ENCODE peak calls at places on chromosomes 4 and X, in six cellular contexts. One of them, this sample, is unnamed.

GRCh38 chr4:156084312-156084811 is 130.7 kb upstream of the CTSO start:
- DNase-seq in IMR-90: no peak
- DNase-seq in neuronal stem cell: no peak
- DNase-seq in H1: no peak
- DNase-seq in mesendoderm: no peak
- DNase-seq in mesenchymal stem cell: no peak
- DNase-seq in this sample: no peak

GRCh38 chr4:156280726-156281125 is 327.1 kb upstream of the CTSO start:
- DNase-seq in IMR-90: no peak
- DNase-seq in neuronal stem cell: no peak
- DNase-seq in H1: no peak
- DNase-seq in mesendoderm: no peak
- DNase-seq in mesenchymal stem cell: no peak
- DNase-seq in this sample: no peak

GRCh38 chrX:142804085-142804484 is 221.6 kb upstream of the SPANXN4 start:
- DNase-seq in IMR-90: no peak
- DNase-seq in neuronal stem cell: peak; percentile 17
- DNase-seq in H1: peak; percentile 65
- DNase-seq in mesendoderm: peak; percentile 63
- DNase-seq in mesenchymal stem cell: no peak
- DNase-seq in this sample: peak; percentile 1

GRCh38 chr4:55866290-55866907 is 13.0 kb downstream of the EXOC1 start:
- DNase-seq in IMR-90: peak; percentile 96
- DNase-seq in neuronal stem cell: no peak
- DNase-seq in H1: no peak
- DNase-seq in mesendoderm: peak; percentile 44
- DNase-seq in mesenchymal stem cell: peak; percentile 94
- DNase-seq in this sample: peak; percentile 83

GRCh38 chr4:112510468-112511293 is 5.3 kb downstream of the NEUROG2 start:
- DNase-seq in IMR-90: no peak
- DNase-seq in neuronal stem cell: no peak
- DNase-seq in H1: peak; percentile 74
- DNase-seq in mesendoderm: peak; percentile 80
- DNase-seq in mesenchymal stem cell: no peak
- DNase-seq in this sample: no peak

GRCh38 chr4:5220028-5220427 is 168.7 kb downstream of the STK32B start:
- DNase-seq in IMR-90: peak; percentile 29
- DNase-seq in neuronal stem cell: peak; percentile 18
- DNase-seq in H1: no peak
- DNase-seq in mesendoderm: peak; percentile 32
- DNase-seq in mesenchymal stem cell: peak; percentile 24
- DNase-seq in this sample: no peak

GRCh38 chr4:81807927-81808672 is 336.4 kb upstream of the RASGEF1B start:
- DNase-seq in IMR-90: no peak
- DNase-seq in neuronal stem cell: no peak
- DNase-seq in H1: no peak
- DNase-seq in mesendoderm: peak; percentile 9
- DNase-seq in mesenchymal stem cell: no peak
- DNase-seq in this sample: no peak

GRCh38 chr4:159273126-159273438 is 170.2 kb downstream of the RAPGEF2 start:
- DNase-seq in IMR-90: no peak
- DNase-seq in neuronal stem cell: no peak
- DNase-seq in H1: no peak
- DNase-seq in mesendoderm: no peak
- DNase-seq in mesenchymal stem cell: peak; percentile 49
- DNase-seq in this sample: no peak

GRCh38 chrX:13658602-13659001 is 5.7 kb downstream of the TCEANC start:
- DNase-seq in IMR-90: peak; percentile 73
- DNase-seq in neuronal stem cell: peak; percentile 8
- DNase-seq in H1: no peak
- DNase-seq in mesendoderm: peak; percentile 39
- DNase-seq in mesenchymal stem cell: peak; percentile 56
- DNase-seq in this sample: no peak

GRCh38 chr4:139301143-139301820 is at the start of gene NAA15:
- DNase-seq in IMR-90: peak; percentile 97
- DNase-seq in neuronal stem cell: peak; percentile 97
- DNase-seq in H1: peak; percentile 96
- DNase-seq in mesendoderm: peak; percentile 99
- DNase-seq in mesenchymal stem cell: peak; percentile 98
- DNase-seq in this sample: peak; percentile 98

GRCh38 chr4:8817813-8818062 is 53.9 kb downstream of the HMX1 start:
- DNase-seq in IMR-90: no peak
- DNase-seq in neuronal stem cell: no peak
- DNase-seq in H1: no peak
- DNase-seq in mesendoderm: no peak
- DNase-seq in mesenchymal stem cell: no peak
- DNase-seq in this sample: no peak

GRCh38 chr4:21476753-21477152 is 471.8 kb downstream of the KCNIP4 start:
- DNase-seq in IMR-90: no peak
- DNase-seq in neuronal stem cell: peak; percentile 65
- DNase-seq in H1: peak; percentile 70
- DNase-seq in mesendoderm: peak; percentile 83
- DNase-seq in mesenchymal stem cell: peak; percentile 21
- DNase-seq in this sample: peak; percentile 37

GRCh38 chr4:181987392-181987791 is 255.8 kb upstream of the TENM3 start:
- DNase-seq in IMR-90: no peak
- DNase-seq in neuronal stem cell: no peak
- DNase-seq in H1: no peak
- DNase-seq in mesendoderm: no peak
- DNase-seq in mesenchymal stem cell: no peak
- DNase-seq in this sample: no peak

GRCh38 chrX:18174209-18174608 is 46.5 kb downstream of the BEND2 start:
- DNase-seq in IMR-90: no peak
- DNase-seq in neuronal stem cell: no peak
- DNase-seq in H1: no peak
- DNase-seq in mesendoderm: no peak
- DNase-seq in mesenchymal stem cell: no peak
- DNase-seq in this sample: no peak

GRCh38 chrX:144219035-144219434 is 335.2 kb downstream of the UBE2NL start:
- DNase-seq in IMR-90: no peak
- DNase-seq in neuronal stem cell: no peak
- DNase-seq in H1: peak; percentile 39
- DNase-seq in mesendoderm: peak; percentile 70
- DNase-seq in mesenchymal stem cell: no peak
- DNase-seq in this sample: no peak

GRCh38 chr4:70556856-70557255 is 35.2 kb upstream of the AMBN start:
- DNase-seq in IMR-90: peak; percentile 3
- DNase-seq in neuronal stem cell: no peak
- DNase-seq in H1: no peak
- DNase-seq in mesendoderm: no peak
- DNase-seq in mesenchymal stem cell: no peak
- DNase-seq in this sample: peak; percentile 24

GRCh38 chr4:121860121-121860520 is 10.2 kb downstream of the BBS7 start:
- DNase-seq in IMR-90: peak; percentile 12
- DNase-seq in neuronal stem cell: no peak
- DNase-seq in H1: no peak
- DNase-seq in mesendoderm: no peak
- DNase-seq in mesenchymal stem cell: no peak
- DNase-seq in this sample: no peak

GRCh38 chrX:118552501-118552900 is 56.9 kb downstream of the DOCK11 start:
- DNase-seq in IMR-90: peak; percentile 71
- DNase-seq in neuronal stem cell: no peak
- DNase-seq in H1: no peak
- DNase-seq in mesendoderm: peak; percentile 13
- DNase-seq in mesenchymal stem cell: peak; percentile 70
- DNase-seq in this sample: peak; percentile 6

GRCh38 chr4:7161721-7162214 is 30.6 kb upstream of the SORCS2 start:
- DNase-seq in IMR-90: no peak
- DNase-seq in neuronal stem cell: no peak
- DNase-seq in H1: no peak
- DNase-seq in mesendoderm: no peak
- DNase-seq in mesenchymal stem cell: no peak
- DNase-seq in this sample: no peak

GRCh38 chrX:110310000-110310790 is 7.7 kb downstream of the AMMECR1 start:
- DNase-seq in IMR-90: no peak
- DNase-seq in neuronal stem cell: no peak
- DNase-seq in H1: no peak
- DNase-seq in mesendoderm: no peak
- DNase-seq in mesenchymal stem cell: no peak
- DNase-seq in this sample: no peak

GRCh38 chrX:68121371-68121770 is 311.9 kb downstream of the OPHN1 start:
- DNase-seq in IMR-90: no peak
- DNase-seq in neuronal stem cell: no peak
- DNase-seq in H1: no peak
- DNase-seq in mesendoderm: no peak
- DNase-seq in mesenchymal stem cell: no peak
- DNase-seq in this sample: no peak

GRCh38 chr4:102438396-102438795 is 62.8 kb upstream of the NFKB1 start:
- DNase-seq in IMR-90: peak; percentile 10
- DNase-seq in neuronal stem cell: no peak
- DNase-seq in H1: no peak
- DNase-seq in mesendoderm: no peak
- DNase-seq in mesenchymal stem cell: peak; percentile 62
- DNase-seq in this sample: no peak

GRCh38 chr4:4598851-4599411 is 57.1 kb upstream of the STX18 start:
- DNase-seq in IMR-90: no peak
- DNase-seq in neuronal stem cell: no peak
- DNase-seq in H1: no peak
- DNase-seq in mesendoderm: no peak
- DNase-seq in mesenchymal stem cell: no peak
- DNase-seq in this sample: no peak

GRCh38 chrX:123450217-123450616 is 266.1 kb downstream of the GRIA3 start:
- DNase-seq in IMR-90: peak; percentile 1
- DNase-seq in neuronal stem cell: peak; percentile 0
- DNase-seq in H1: no peak
- DNase-seq in mesendoderm: peak; percentile 6
- DNase-seq in mesenchymal stem cell: no peak
- DNase-seq in this sample: peak; percentile 47

GRCh38 chr4:8612646-8613045 is 20.1 kb downstream of the CPZ start:
- DNase-seq in IMR-90: no peak
- DNase-seq in neuronal stem cell: no peak
- DNase-seq in H1: no peak
- DNase-seq in mesendoderm: no peak
- DNase-seq in mesenchymal stem cell: no peak
- DNase-seq in this sample: no peak

GRCh38 chr4:108772402-108772801 is 9.5 kb upstream of the ETNPPL start:
- DNase-seq in IMR-90: no peak
- DNase-seq in neuronal stem cell: no peak
- DNase-seq in H1: no peak
- DNase-seq in mesendoderm: no peak
- DNase-seq in mesenchymal stem cell: no peak
- DNase-seq in this sample: no peak

GRCh38 chrX:37348237-37349130 is 680 bp upstream of the PRRG1 start:
- DNase-seq in IMR-90: peak; percentile 84
- DNase-seq in neuronal stem cell: peak; percentile 0
- DNase-seq in H1: no peak
- DNase-seq in mesendoderm: no peak
- DNase-seq in mesenchymal stem cell: peak; percentile 82
- DNase-seq in this sample: no peak

GRCh38 chr4:56976878-56977320 is 507 bp downstream of the NOA1 start:
- DNase-seq in IMR-90: no peak
- DNase-seq in neuronal stem cell: peak; percentile 29
- DNase-seq in H1: peak; percentile 78
- DNase-seq in mesendoderm: peak; percentile 72
- DNase-seq in mesenchymal stem cell: peak; percentile 28
- DNase-seq in this sample: peak; percentile 74

GRCh38 chrX:24577091-24577490 is 70.1 kb downstream of the PCYT1B start:
- DNase-seq in IMR-90: no peak
- DNase-seq in neuronal stem cell: no peak
- DNase-seq in H1: no peak
- DNase-seq in mesendoderm: no peak
- DNase-seq in mesenchymal stem cell: no peak
- DNase-seq in this sample: no peak

GRCh38 chr4:78666830-78667258 is 109.3 kb upstream of the BMP2K start:
- DNase-seq in IMR-90: no peak
- DNase-seq in neuronal stem cell: no peak
- DNase-seq in H1: no peak
- DNase-seq in mesendoderm: no peak
- DNase-seq in mesenchymal stem cell: no peak
- DNase-seq in this sample: no peak

GRCh38 chrX:51568586-51568985 is 50.1 kb downstream of the CENPVL3 start:
- DNase-seq in IMR-90: peak; percentile 91
- DNase-seq in neuronal stem cell: no peak
- DNase-seq in H1: no peak
- DNase-seq in mesendoderm: no peak
- DNase-seq in mesenchymal stem cell: peak; percentile 92
- DNase-seq in this sample: peak; percentile 23

GRCh38 chr4:77922158-77923094 is 59.8 kb downstream of the MRPL1 start:
- DNase-seq in IMR-90: peak; percentile 83
- DNase-seq in neuronal stem cell: no peak
- DNase-seq in H1: no peak
- DNase-seq in mesendoderm: no peak
- DNase-seq in mesenchymal stem cell: no peak
- DNase-seq in this sample: peak; percentile 13

GRCh38 chrX:153874091-153874365 is 11.9 kb downstream of the L1CAM start:
- DNase-seq in IMR-90: no peak
- DNase-seq in neuronal stem cell: no peak
- DNase-seq in H1: no peak
- DNase-seq in mesendoderm: no peak
- DNase-seq in mesenchymal stem cell: no peak
- DNase-seq in this sample: no peak

GRCh38 chrX:47817421-47817820 is 19.3 kb upstream of the ZNF81 start:
- DNase-seq in IMR-90: no peak
- DNase-seq in neuronal stem cell: no peak
- DNase-seq in H1: no peak
- DNase-seq in mesendoderm: peak; percentile 40
- DNase-seq in mesenchymal stem cell: no peak
- DNase-seq in this sample: no peak
- H2BK120ac ChIP-seq in IMR-90: no peak overlapping the region
- H2BK120ac ChIP-seq in neuronal stem cell: no peak overlapping the region
- H2BK120ac ChIP-seq in H1: peak overlapping the region; percentile 92
- H2BK120ac ChIP-seq in mesendoderm: peak overlapping the region; percentile 45
- H2BK120ac ChIP-seq in mesenchymal stem cell: no peak overlapping the region
- H2BK120ac ChIP-seq in this sample: no peak overlapping the region

DNA sequence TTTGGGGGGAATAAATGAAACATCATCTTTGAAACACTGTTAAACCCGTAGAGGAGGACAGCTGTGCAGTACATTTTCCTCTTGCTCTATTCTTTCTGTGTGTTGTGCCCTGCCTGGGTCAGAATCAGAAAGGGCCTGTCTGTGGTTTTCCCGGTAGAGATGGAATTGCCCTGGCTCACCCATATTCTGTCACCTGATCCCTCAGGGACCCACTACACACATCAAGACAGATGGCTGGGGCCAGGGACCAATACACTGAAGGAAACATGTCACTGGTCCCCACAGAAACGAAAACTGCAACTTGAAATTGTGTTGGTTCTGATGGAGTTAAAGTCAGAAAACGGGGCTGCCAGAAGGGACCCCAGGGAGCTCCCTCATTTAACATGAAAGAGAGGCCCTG is 114.9 kb downstream of the ZNF827 start:
- DNase-seq in IMR-90: no peak
- DNase-seq in neuronal stem cell: no peak
- DNase-seq in H1: no peak
- DNase-seq in mesendoderm: no peak
- DNase-seq in mesenchymal stem cell: no peak
- DNase-seq in this sample: no peak
- H3K36me3 ChIP-seq in IMR-90: peaks cover 9% of the 10 kb centered on the region
- H3K36me3 ChIP-seq in neuronal stem cell: peaks cover 81% of the 10 kb centered on the region
- H3K36me3 ChIP-seq in H1: peaks cover 11% of the 10 kb centered on the region
- H3K36me3 ChIP-seq in mesendoderm: no peaks in the 10 kb centered on the region
- H3K36me3 ChIP-seq in mesenchymal stem cell: no peaks in the 10 kb centered on the region
- H3K36me3 ChIP-seq in this sample: peaks cover 17% of the 10 kb centered on the region

GRCh38 chr4:20279381-20279780 is 27.7 kb downstream of the SLIT2 start:
- DNase-seq in IMR-90: no peak
- DNase-seq in neuronal stem cell: no peak
- DNase-seq in H1: no peak
- DNase-seq in mesendoderm: no peak
- DNase-seq in mesenchymal stem cell: no peak
- DNase-seq in this sample: no peak
- H2AK5ac ChIP-seq in IMR-90: no peak overlapping the region
- H2AK5ac ChIP-seq in neuronal stem cell: no peak overlapping the region
- H2AK5ac ChIP-seq in H1: no peak overlapping the region
- H2AK5ac ChIP-seq in mesendoderm: no peak overlapping the region
- H2AK5ac ChIP-seq in mesenchymal stem cell: no peak overlapping the region
- H2AK5ac ChIP-seq in this sample: no peak overlapping the region

GRCh38 chr4:87811977-87812376 is 12.6 kb downstream of the IBSP start:
- DNase-seq in IMR-90: peak; percentile 27
- DNase-seq in neuronal stem cell: no peak
- DNase-seq in H1: no peak
- DNase-seq in mesendoderm: no peak
- DNase-seq in mesenchymal stem cell: no peak
- DNase-seq in this sample: no peak
- H2BK120ac ChIP-seq in IMR-90: no peak overlapping the region
- H2BK120ac ChIP-seq in neuronal stem cell: no peak overlapping the region
- H2BK120ac ChIP-seq in H1: no peak overlapping the region
- H2BK120ac ChIP-seq in mesendoderm: no peak overlapping the region
- H2BK120ac ChIP-seq in mesenchymal stem cell: no peak overlapping the region
- H2BK120ac ChIP-seq in this sample: no peak overlapping the region